ENCODE peak calls at places on chromosome 19, in seven cellular contexts. O is A549, F is HepG2, C is GM12878, G is HCT116, J is H1, Q is K562. B is an unnamed sample.

GRCh38 chr19:4069331-4069959 is 2.7 kb upstream of the ZBTB7A start:
- DNase-seq in Q (no peak), G (no peak), O (no peak), C (no peak), J (no peak), F (no peak), B (no peak)

GRCh38 chr19:29845576-29846176 is 33.9 kb downstream of the CCNE1 start:
- DNase-seq in Q (peak; percentile 42), O (peak; percentile 84), C (no peak), J (no peak), G (no peak), F (no peak), B (no peak)

GRCh38 chr19:1167687-1168561 is 6.1 kb downstream of the SBNO2 start:
- DNase-seq in Q (no peak), J (no peak), C (no peak), F (no peak), G (no peak), O (no peak), B (no peak)

GRCh38 chr19:29526730-29527499 is 1.1 kb downstream of the VSTM2B start:
- DNase-seq in F (no peak), G (no peak), C (no peak), Q (peak; percentile 22), J (peak; percentile 62), O (peak; percentile 36), B (no peak)

GRCh38 chr19:920051-920857 is 3.1 kb downstream of the KISS1R start:
- DNase-seq in F (no peak), J (peak; percentile 76), G (no peak), O (no peak), C (no peak), Q (no peak), B (no peak)

GRCh38 chr19:10222201-10222890 is 8.8 kb downstream of the S1PR2 start:
- DNase-seq in J (no peak), C (no peak), G (no peak), O (no peak), F (no peak), Q (no peak), B (no peak)

GRCh38 chr19:40236026-40236355 is 9.5 kb upstream of the CCNP start:
- DNase-seq in F (no peak), C (no peak), J (no peak), G (no peak), O (no peak), Q (no peak), B (no peak)

GRCh38 chr19:53357821-53358581 is 7.5 kb upstream of the ZNF525 start:
- DNase-seq in F (no peak), G (no peak), O (no peak), Q (peak; percentile 20), C (no peak), J (peak; percentile 54), B (no peak)

GRCh38 chr19:5170329-5170745 is 170.3 kb downstream of the PTPRS start:
- DNase-seq in C (no peak), O (peak; percentile 37), F (no peak), J (peak; percentile 95), G (no peak), Q (peak; percentile 67), B (no peak)

GRCh38 chr19:51018745-51019543 is 565 bp downstream of the KLK10 start:
- DNase-seq in O (no peak), C (no peak), F (no peak), Q (no peak), G (no peak), J (peak; percentile 73), B (no peak)

GRCh38 chr19:4208385-4209094 is 20.8 kb upstream of the EBI3 start:
- DNase-seq in O (peak; percentile 62), C (no peak), F (peak; percentile 52), J (peak; percentile 64), Q (peak; percentile 55), G (peak; percentile 66), B (no peak)

GRCh38 chr19:35048911-35049411 is 7.4 kb downstream of the HPN start:
- DNase-seq in J (no peak), G (no peak), C (no peak), O (no peak), F (no peak), Q (no peak), B (no peak)
- TF ChIP-seq MAX in J (no peak), G (no peak), C (no peak), O (no peak), F (no peak), Q (no peak), B (no peak)

DNA sequence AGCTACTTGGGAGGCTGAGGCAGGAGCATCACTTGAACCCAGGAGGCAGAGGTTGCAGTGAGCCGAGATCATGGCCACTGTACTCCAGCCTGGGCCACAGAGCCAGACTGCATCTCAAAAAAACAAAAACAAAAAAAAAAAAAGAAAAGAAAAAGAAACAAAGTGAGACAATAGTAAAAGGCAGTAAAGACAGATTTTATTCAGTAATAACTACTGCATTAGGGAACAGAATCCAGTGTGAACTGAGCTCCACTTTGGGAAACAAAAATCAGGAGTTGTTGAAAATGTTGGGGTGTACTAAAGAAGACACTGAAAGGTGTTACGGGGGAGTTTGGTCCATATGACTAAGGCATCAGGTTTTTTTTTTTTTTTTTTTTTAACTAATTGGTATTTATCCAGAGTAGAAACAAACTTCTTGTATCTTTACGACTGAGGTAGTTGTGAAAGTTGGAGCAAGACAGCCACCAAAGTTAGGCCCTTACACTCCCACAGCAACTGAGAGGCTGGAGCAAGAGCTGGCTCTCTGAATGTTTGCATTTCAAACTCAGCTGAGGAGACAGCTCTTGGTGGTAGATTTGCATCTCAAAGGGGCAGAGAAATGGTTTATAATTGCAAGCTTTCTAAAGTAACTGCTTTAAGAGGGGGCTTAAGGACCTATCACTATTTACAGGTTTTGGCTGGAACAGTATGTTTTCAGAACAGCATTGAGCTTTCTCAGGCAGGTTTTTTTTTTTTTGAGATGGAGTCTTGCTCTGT is 24.2 kb downstream of the ZNF607 start:
- DNase-seq in J (no peak), G (no peak), C (no peak), Q (no peak), O (no peak), F (no peak), B (no peak)
- H3K4me1 ChIP-seq in J (no peaks in the 10 kb centered on the region), G (no peaks in the 10 kb centered on the region), C (no peaks in the 10 kb centered on the region), Q (peaks cover 4% of the 10 kb centered on the region), O (no peaks in the 10 kb centered on the region), F (peaks cover 10% of the 10 kb centered on the region), B (no peaks in the 10 kb centered on the region)

DNA sequence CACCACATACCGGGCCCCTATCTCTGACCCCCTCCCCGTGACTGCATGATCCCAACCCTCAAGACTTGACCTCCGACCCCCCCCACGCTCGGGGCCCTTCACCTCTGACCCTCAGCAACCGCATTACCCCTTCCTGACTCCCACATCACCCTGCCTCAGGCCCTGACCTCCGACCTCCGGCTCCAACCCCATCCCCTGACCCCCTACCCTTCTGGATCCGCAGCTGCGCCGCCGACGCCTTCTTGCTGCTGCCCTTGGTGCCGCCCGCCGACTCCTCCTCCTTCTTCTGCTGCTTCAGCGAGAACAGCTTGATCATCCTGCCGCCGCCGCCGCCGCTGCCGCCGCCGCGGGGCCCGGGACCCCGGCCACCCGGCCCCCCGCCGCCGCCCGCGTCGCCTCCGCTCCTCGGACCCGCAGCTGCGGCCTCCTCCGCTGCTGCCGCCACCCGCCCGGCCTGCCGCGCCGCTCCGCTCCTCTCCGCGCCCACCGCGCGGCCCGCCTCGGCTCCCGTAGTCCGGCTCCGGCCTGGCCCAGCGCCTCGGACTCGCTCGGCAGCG is at the start of gene UBE2M:
- DNase-seq in G (no peak), O (peak; percentile 42), J (no peak), Q (peak; percentile 83), F (no peak), C (no peak), B (no peak)
- TF ChIP-seq MAX in G (no peak), O (no peak), J (no peak), Q (no peak), F (no peak), C (no peak), B (no peak)

GRCh38 chr19:13040916-13041292 is 45.6 kb downstream of the NFIX start:
- DNase-seq in J (no peak), C (no peak), O (no peak), G (no peak), F (no peak), Q (no peak), B (no peak)
- H3K4me1 ChIP-seq in J (no peaks in the 10 kb centered on the region), C (no peaks in the 10 kb centered on the region), O (peaks cover 17% of the 10 kb centered on the region), G (peaks cover 44% of the 10 kb centered on the region), F (peaks cover 43% of the 10 kb centered on the region), Q (peaks cover 2% of the 10 kb centered on the region), B (peaks cover 15% of the 10 kb centered on the region)

GRCh38 chr19:15235796-15236195 is 3.5 kb upstream of the EPHX3 start:
- DNase-seq in O (no peak), F (no peak), J (no peak), C (no peak), Q (no peak), G (no peak), B (no peak)

GRCh38 chr19:15231256-15231655 is 992 bp downstream of the EPHX3 start:
- DNase-seq in J (no peak), C (no peak), G (no peak), F (no peak), O (no peak), Q (no peak), B (no peak)

GRCh38 chr19:15236886-15237285 is 4.6 kb upstream of the EPHX3 start:
- DNase-seq in O (no peak), Q (no peak), G (no peak), C (no peak), J (no peak), F (no peak), B (no peak)

GRCh38 chr19:15237759-15238638 is 5.8 kb upstream of the EPHX3 start:
- DNase-seq in C (no peak), G (no peak), O (no peak), Q (no peak), J (no peak), F (no peak), B (no peak)

GRCh38 chr19:15234525-15235130 is 2.4 kb upstream of the EPHX3 start:
- DNase-seq in G (no peak), J (no peak), F (no peak), Q (no peak), C (no peak), O (no peak), B (no peak)
- TF ChIP-seq MAX in G (no peak), J (no peak), F (no peak), Q (no peak), C (no peak), O (no peak), B (no peak)

GRCh38 chr19:47106819-47107200 is 6.8 kb downstream of the ZC3H4 start:
- DNase-seq in F (no peak), O (no peak), C (no peak), G (no peak), J (no peak), Q (peak; percentile 53), B (no peak)
- H3K4me1 ChIP-seq in F (peaks cover 83% of the 10 kb centered on the region), O (peaks cover 39% of the 10 kb centered on the region), C (peaks cover 8% of the 10 kb centered on the region), G (peaks cover 36% of the 10 kb centered on the region), J (peaks cover 15% of the 10 kb centered on the region), Q (peaks cover 43% of the 10 kb centered on the region), B (peaks cover 39% of the 10 kb centered on the region)

B was measured in endothelial cell of umbilical vein.